ENCODE peak calls at places on chromosome 16, in four cellular contexts. One of them, this sample, is unnamed.

GRCh38 chr16:50151744-50152143 is 1.4 kb upstream of the TENT4B start:
- DNase-seq in adrenal gland: no peak
- DNase-seq in CD4-positive, alpha-beta memory T cell: no peak
- DNase-seq in effector memory CD4-positive, alpha-beta T cell: no peak
- DNase-seq in this sample: no peak

GRCh38 chr16:10093564-10093963 is 88.7 kb downstream of the GRIN2A start:
- DNase-seq in CD4-positive, alpha-beta memory T cell: no peak
- DNase-seq in adrenal gland: no peak
- DNase-seq in effector memory CD4-positive, alpha-beta T cell: no peak
- DNase-seq in this sample: no peak

GRCh38 chr16:30010817-30011504 is at the start of gene DOC2A:
- DNase-seq in effector memory CD4-positive, alpha-beta T cell: no peak
- DNase-seq in adrenal gland: no peak
- DNase-seq in CD4-positive, alpha-beta memory T cell: no peak
- DNase-seq in this sample: no peak

GRCh38 chr16:4321286-4322120 is 5.6 kb downstream of the GLIS2 start:
- DNase-seq in effector memory CD4-positive, alpha-beta T cell: no peak
- DNase-seq in CD4-positive, alpha-beta memory T cell: no peak
- DNase-seq in adrenal gland: peak; percentile 40
- DNase-seq in this sample: no peak

GRCh38 chr16:56625140-56625942 is at the start of gene MT1E:
- DNase-seq in adrenal gland: peak; percentile 91
- DNase-seq in CD4-positive, alpha-beta memory T cell: no peak
- DNase-seq in effector memory CD4-positive, alpha-beta T cell: no peak
- DNase-seq in this sample: no peak

GRCh38 chr16:83843657-83844056 is 35.9 kb downstream of the HSBP1 start:
- DNase-seq in adrenal gland: no peak
- DNase-seq in CD4-positive, alpha-beta memory T cell: no peak
- DNase-seq in effector memory CD4-positive, alpha-beta T cell: no peak
- DNase-seq in this sample: no peak

GRCh38 chr16:2471653-2472487 is 773 bp downstream of the NTN3 start:
- DNase-seq in CD4-positive, alpha-beta memory T cell: peak; percentile 27
- DNase-seq in effector memory CD4-positive, alpha-beta T cell: no peak
- DNase-seq in adrenal gland: no peak
- DNase-seq in this sample: no peak

GRCh38 chr16:66741131-66741900 is 10.1 kb downstream of the DYNC1LI2 start:
- DNase-seq in CD4-positive, alpha-beta memory T cell: no peak
- DNase-seq in effector memory CD4-positive, alpha-beta T cell: no peak
- DNase-seq in adrenal gland: peak; percentile 95
- DNase-seq in this sample: no peak

GRCh38 chr16:1712791-1713261 is 6.8 kb downstream of the MAPK8IP3 start:
- DNase-seq in adrenal gland: no peak
- DNase-seq in effector memory CD4-positive, alpha-beta T cell: no peak
- DNase-seq in CD4-positive, alpha-beta memory T cell: no peak
- DNase-seq in this sample: no peak

GRCh38 chr16:56357765-56358322 is 67.5 kb downstream of the AMFR start:
- DNase-seq in adrenal gland: peak; percentile 35
- DNase-seq in CD4-positive, alpha-beta memory T cell: no peak
- DNase-seq in effector memory CD4-positive, alpha-beta T cell: no peak
- DNase-seq in this sample: no peak

GRCh38 chr16:4936181-4936990 is 562 bp downstream of the PPL start:
- DNase-seq in CD4-positive, alpha-beta memory T cell: no peak
- DNase-seq in effector memory CD4-positive, alpha-beta T cell: no peak
- DNase-seq in adrenal gland: peak; percentile 25
- DNase-seq in this sample: no peak

GRCh38 chr16:85718682-85719081 is 29.9 kb upstream of the GINS2 start:
- DNase-seq in adrenal gland: no peak
- DNase-seq in CD4-positive, alpha-beta memory T cell: no peak
- DNase-seq in effector memory CD4-positive, alpha-beta T cell: no peak
- DNase-seq in this sample: no peak

GRCh38 chr16:58809213-58809612 is 75.1 kb upstream of the GOT2 start:
- DNase-seq in adrenal gland: no peak
- DNase-seq in effector memory CD4-positive, alpha-beta T cell: no peak
- DNase-seq in CD4-positive, alpha-beta memory T cell: no peak
- DNase-seq in this sample: no peak

GRCh38 chr16:47136101-47136820 is 7.5 kb downstream of the NETO2 start:
- DNase-seq in adrenal gland: no peak
- DNase-seq in CD4-positive, alpha-beta memory T cell: peak; percentile 47
- DNase-seq in effector memory CD4-positive, alpha-beta T cell: no peak
- DNase-seq in this sample: no peak

GRCh38 chr16:28603381-28604185 is 6.3 kb downstream of the SULT1A1 start:
- DNase-seq in CD4-positive, alpha-beta memory T cell: no peak
- DNase-seq in effector memory CD4-positive, alpha-beta T cell: no peak
- DNase-seq in adrenal gland: no peak
- DNase-seq in this sample: no peak

GRCh38 chr16:50884066-50884860 is 142.4 kb downstream of the CYLD start:
- DNase-seq in adrenal gland: no peak
- DNase-seq in CD4-positive, alpha-beta memory T cell: no peak
- DNase-seq in effector memory CD4-positive, alpha-beta T cell: no peak
- DNase-seq in this sample: peak; percentile 12

GRCh38 chr16:74745109-74745615 is 29.5 kb downstream of the FA2H start:
- DNase-seq in effector memory CD4-positive, alpha-beta T cell: no peak
- DNase-seq in adrenal gland: no peak
- DNase-seq in CD4-positive, alpha-beta memory T cell: no peak
- DNase-seq in this sample: no peak

GRCh38 chr16:26019406-26019805 is 327.6 kb downstream of the HS3ST4 start:
- DNase-seq in adrenal gland: no peak
- DNase-seq in effector memory CD4-positive, alpha-beta T cell: no peak
- DNase-seq in CD4-positive, alpha-beta memory T cell: no peak
- DNase-seq in this sample: no peak

DNA sequence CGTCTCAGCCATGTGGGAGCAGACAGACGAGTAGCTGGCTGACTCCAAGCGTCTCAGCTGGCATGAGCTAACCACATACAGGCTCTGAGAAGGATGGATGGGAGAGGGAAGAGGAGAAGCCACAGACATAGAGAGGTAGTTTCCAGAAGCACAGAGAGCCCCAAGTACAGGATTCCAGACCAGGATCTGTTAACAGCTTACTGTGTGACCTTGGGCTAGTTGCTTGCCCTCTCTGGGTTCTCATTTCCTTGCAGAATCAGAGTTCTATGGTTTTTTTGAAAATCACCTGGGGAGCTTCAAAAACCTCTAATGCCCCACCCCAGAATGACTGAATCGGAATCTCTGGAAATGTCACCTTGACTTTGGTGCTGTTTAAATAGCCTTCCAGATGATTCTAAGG is 60.2 kb downstream of the ABCC6 start:
- DNase-seq in effector memory CD4-positive, alpha-beta T cell: no peak
- DNase-seq in adrenal gland: no peak
- DNase-seq in CD4-positive, alpha-beta memory T cell: no peak
- DNase-seq in this sample: no peak
- H3K9me3 ChIP-seq in effector memory CD4-positive, alpha-beta T cell: peaks cover 10% of the 10 kb centered on the region
- H3K9me3 ChIP-seq in adrenal gland: no peaks in the 10 kb centered on the region
- H3K9me3 ChIP-seq in CD4-positive, alpha-beta memory T cell: no peaks in the 10 kb centered on the region
- H3K9me3 ChIP-seq in this sample: no peaks in the 10 kb centered on the region

DNA sequence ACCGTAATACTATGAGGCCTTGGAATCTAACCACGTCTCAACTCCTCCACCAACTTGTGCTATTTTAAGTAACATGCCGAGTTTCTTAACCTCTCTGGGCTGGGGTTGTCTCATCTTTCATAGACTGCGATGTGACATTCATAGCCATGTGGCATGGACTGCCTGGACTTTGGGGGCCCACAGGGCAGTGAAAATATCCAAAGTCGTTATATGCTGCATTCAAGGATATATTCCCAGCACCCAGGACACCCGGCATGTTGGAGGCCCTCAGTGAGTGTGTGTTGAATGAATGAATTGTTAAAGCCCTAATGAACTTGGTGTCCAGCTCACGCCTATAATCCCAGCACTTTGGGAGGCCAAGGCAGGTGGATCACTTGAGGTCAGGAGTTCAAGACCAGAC is 203.1 kb downstream of the CBLN1 start:
- DNase-seq in effector memory CD4-positive, alpha-beta T cell: no peak
- DNase-seq in CD4-positive, alpha-beta memory T cell: no peak
- DNase-seq in adrenal gland: no peak
- DNase-seq in this sample: no peak
- H3K9me3 ChIP-seq in effector memory CD4-positive, alpha-beta T cell: no peaks in the 10 kb centered on the region
- H3K9me3 ChIP-seq in CD4-positive, alpha-beta memory T cell: no peaks in the 10 kb centered on the region
- H3K9me3 ChIP-seq in adrenal gland: no peaks in the 10 kb centered on the region
- H3K9me3 ChIP-seq in this sample: no peaks in the 10 kb centered on the region

GRCh38 chr16:35691057-35691456 is 2231.6 kb downstream of the TP53TG3F start:
- DNase-seq in effector memory CD4-positive, alpha-beta T cell: no peak
- DNase-seq in CD4-positive, alpha-beta memory T cell: no peak
- DNase-seq in adrenal gland: no peak
- DNase-seq in this sample: no peak

GRCh38 chr16:35689764-35690163 is 2230.4 kb downstream of the TP53TG3F start:
- DNase-seq in effector memory CD4-positive, alpha-beta T cell: no peak
- DNase-seq in adrenal gland: no peak
- DNase-seq in CD4-positive, alpha-beta memory T cell: no peak
- DNase-seq in this sample: no peak

GRCh38 chr16:35692824-35693223 is 2233.4 kb downstream of the TP53TG3F start:
- DNase-seq in adrenal gland: no peak
- DNase-seq in CD4-positive, alpha-beta memory T cell: no peak
- DNase-seq in effector memory CD4-positive, alpha-beta T cell: no peak
- DNase-seq in this sample: no peak

GRCh38 chr16:35687781-35688180 is 2228.4 kb downstream of the TP53TG3F start:
- DNase-seq in effector memory CD4-positive, alpha-beta T cell: no peak
- DNase-seq in adrenal gland: no peak
- DNase-seq in CD4-positive, alpha-beta memory T cell: no peak
- DNase-seq in this sample: no peak

GRCh38 chr16:35690413-35690812 is 2231.0 kb downstream of the TP53TG3F start:
- DNase-seq in adrenal gland: no peak
- DNase-seq in CD4-positive, alpha-beta memory T cell: no peak
- DNase-seq in effector memory CD4-positive, alpha-beta T cell: no peak
- DNase-seq in this sample: no peak
- H3K9me3 ChIP-seq in adrenal gland: no peaks in the 10 kb centered on the region
- H3K9me3 ChIP-seq in CD4-positive, alpha-beta memory T cell: no peaks in the 10 kb centered on the region
- H3K9me3 ChIP-seq in effector memory CD4-positive, alpha-beta T cell: peaks cover 28% of the 10 kb centered on the region
- H3K9me3 ChIP-seq in this sample: peaks cover 3% of the 10 kb centered on the region

GRCh38 chr16:60682219-60682618 is 1354.0 kb downstream of the CDH8 start:
- DNase-seq in CD4-positive, alpha-beta memory T cell: no peak
- DNase-seq in adrenal gland: no peak
- DNase-seq in effector memory CD4-positive, alpha-beta T cell: no peak
- DNase-seq in this sample: no peak

GRCh38 chr16:60681014-60681413 is 1355.2 kb downstream of the CDH8 start:
- DNase-seq in CD4-positive, alpha-beta memory T cell: no peak
- DNase-seq in adrenal gland: no peak
- DNase-seq in effector memory CD4-positive, alpha-beta T cell: no peak
- DNase-seq in this sample: no peak

GRCh38 chr16:60686824-60687223 is 1349.4 kb downstream of the CDH8 start:
- DNase-seq in adrenal gland: no peak
- DNase-seq in effector memory CD4-positive, alpha-beta T cell: no peak
- DNase-seq in CD4-positive, alpha-beta memory T cell: no peak
- DNase-seq in this sample: no peak

DNA sequence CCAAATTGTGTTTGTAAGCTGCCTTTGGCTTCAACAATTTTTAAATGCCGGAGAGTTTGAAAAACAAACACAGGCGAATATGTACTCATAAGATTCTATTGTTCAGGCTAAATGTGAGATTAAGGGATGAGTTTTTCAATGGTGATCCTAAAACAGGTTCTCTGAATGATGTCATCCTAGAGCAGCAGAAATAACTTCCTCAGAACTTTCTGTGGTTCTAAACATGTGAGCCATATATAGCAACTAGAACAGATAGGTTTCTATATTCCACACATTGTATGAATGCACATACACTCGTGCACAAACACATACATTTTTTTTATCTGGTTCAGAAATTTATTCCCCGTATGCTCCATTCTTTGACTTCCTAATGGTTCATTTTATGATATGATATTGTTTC is 1352.2 kb downstream of the CDH8 start:
- DNase-seq in effector memory CD4-positive, alpha-beta T cell: no peak
- DNase-seq in CD4-positive, alpha-beta memory T cell: no peak
- DNase-seq in adrenal gland: no peak
- DNase-seq in this sample: no peak
- H3K9me3 ChIP-seq in effector memory CD4-positive, alpha-beta T cell: no peaks in the 10 kb centered on the region
- H3K9me3 ChIP-seq in CD4-positive, alpha-beta memory T cell: no peaks in the 10 kb centered on the region
- H3K9me3 ChIP-seq in adrenal gland: no peaks in the 10 kb centered on the region
- H3K9me3 ChIP-seq in this sample: peaks cover 3% of the 10 kb centered on the region

This sample was measured in T-helper 17 cell.